ENCODE peak calls at places on chromosomes 7 and 10, in six cellular contexts. V is HCT116, W is lung, Y is sigmoid colon, D is GM12865, K is heart left ventricle. J is an unnamed sample.

GRCh38 chr10:88896336-88897018 is 16.4 kb downstream of the STAMBPL1 start:
- DNase-seq in V (peak; percentile 70), W (no peak), Y (no peak), D (no peak), K (no peak), J (no peak)

GRCh38 chr7:151251926-151252835 is 3.7 kb upstream of the SMARCD3 start:
- DNase-seq in V (no peak), W (peak; percentile 64), Y (peak; percentile 89), D (no peak), K (peak; percentile 84), J (no peak)

GRCh38 chr7:130831817-130832481 is 97.9 kb upstream of the KLF14 start:
- DNase-seq in V (peak; percentile 41), W (no peak), Y (no peak), D (peak; percentile 46), K (no peak), J (peak; percentile 58)

GRCh38 chr10:34731885-34732701 is 83.0 kb downstream of the PARD3 start:
- DNase-seq in V (no peak), W (no peak), Y (no peak), D (no peak), K (no peak), J (no peak)

GRCh38 chr10:62466590-62466989 is 92.4 kb downstream of the ZNF365 start:
- DNase-seq in V (no peak), W (no peak), Y (no peak), D (no peak), K (no peak), J (no peak)

GRCh38 chr10:24207781-24208611 is 942 bp upstream of the KIAA1217 start:
- DNase-seq in V (no peak), W (peak; percentile 33), Y (no peak), D (no peak), K (peak; percentile 59), J (no peak)

GRCh38 chr7:129295015-129295423 is 70.2 kb downstream of the AHCYL2 start:
- DNase-seq in V (no peak), W (no peak), Y (peak; percentile 70), D (no peak), K (no peak), J (no peak)

GRCh38 chr10:96441126-96441905 is 72.4 kb downstream of the TLL2 start:
- DNase-seq in V (no peak), W (no peak), Y (no peak), D (no peak), K (no peak), J (no peak)

GRCh38 chr7:56157238-56157790 is 41.1 kb upstream of the NUPR2 start:
- DNase-seq in V (no peak), W (no peak), Y (no peak), D (no peak), K (no peak), J (no peak)

GRCh38 chr10:29689001-29689400 is 54.2 kb upstream of the SVIL start:
- DNase-seq in V (peak; percentile 33), W (no peak), Y (no peak), D (no peak), K (no peak), J (no peak)

GRCh38 chr10:99854860-99855259 is 72.4 kb downstream of the ABCC2 start:
- DNase-seq in V (peak; percentile 51), W (no peak), Y (peak; percentile 75), D (peak; percentile 32), K (no peak), J (no peak)

GRCh38 chr7:11177793-11178192 is 204.1 kb downstream of the PHF14 start:
- DNase-seq in V (no peak), W (no peak), Y (no peak), D (no peak), K (no peak), J (no peak)

GRCh38 chr7:43768201-43768893 is 9.9 kb downstream of the BLVRA start:
- DNase-seq in V (no peak), W (no peak), Y (no peak), D (no peak), K (no peak), J (no peak)

GRCh38 chr7:46291601-46292150 is 370.6 kb upstream of the IGFBP3 start:
- DNase-seq in V (no peak), W (no peak), Y (no peak), D (peak; percentile 78), K (no peak), J (peak; percentile 12)

GRCh38 chr7:121026577-121027111 is 38.1 kb downstream of the CPED1 start:
- DNase-seq in V (no peak), W (no peak), Y (no peak), D (no peak), K (no peak), J (no peak)

GRCh38 chr7:113331155-113331898 is 213.0 kb upstream of the SMIM30 start:
- DNase-seq in V (no peak), W (no peak), Y (peak; percentile 62), D (no peak), K (peak; percentile 21), J (no peak)

GRCh38 chr10:6017781-6018354 is 40.5 kb upstream of the IL15RA start:
- DNase-seq in V (no peak), W (no peak), Y (no peak), D (no peak), K (no peak), J (no peak)

GRCh38 chr10:91163709-91164474 is 56.6 kb upstream of the PCGF5 start:
- DNase-seq in V (peak; percentile 15), W (peak; percentile 66), Y (peak; percentile 91), D (peak; percentile 49), K (peak; percentile 46), J (peak; percentile 52)

GRCh38 chr7:29408841-29409243 is 154.8 kb upstream of the PRR15 start:
- DNase-seq in V (peak; percentile 34), W (peak; percentile 58), Y (no peak), D (peak; percentile 60), K (peak; percentile 49), J (peak; percentile 69)

GRCh38 chr7:98654524-98655272 is 37.6 kb downstream of the NPTX2 start:
- DNase-seq in V (no peak), W (no peak), Y (no peak), D (no peak), K (no peak), J (no peak)

GRCh38 chr10:44994752-44995530 is 5.8 kb upstream of the ZNF22 start:
- DNase-seq in V (no peak), W (no peak), Y (peak; percentile 67), D (no peak), K (no peak), J (no peak)

GRCh38 chr10:44992732-44993225 is 7.9 kb upstream of the ZNF22 start:
- DNase-seq in V (no peak), W (no peak), Y (no peak), D (no peak), K (no peak), J (no peak)

GRCh38 chr10:44995581-44995913 is 5.2 kb upstream of the ZNF22 start:
- DNase-seq in V (no peak), W (no peak), Y (no peak), D (no peak), K (no peak), J (no peak)

GRCh38 chr10:44993226-44993921 is 7.3 kb upstream of the ZNF22 start:
- DNase-seq in V (no peak), W (peak; percentile 26), Y (peak; percentile 61), D (no peak), K (no peak), J (no peak)

GRCh38 chr10:44993922-44994751 is 6.6 kb upstream of the ZNF22 start:
- DNase-seq in V (no peak), W (no peak), Y (peak; percentile 54), D (no peak), K (no peak), J (no peak)
- TF ChIP-seq CTCF in V (peak; percentile 3), W (no peak), Y (no peak), D (no peak), K (no peak), J (no peak)

DNA sequence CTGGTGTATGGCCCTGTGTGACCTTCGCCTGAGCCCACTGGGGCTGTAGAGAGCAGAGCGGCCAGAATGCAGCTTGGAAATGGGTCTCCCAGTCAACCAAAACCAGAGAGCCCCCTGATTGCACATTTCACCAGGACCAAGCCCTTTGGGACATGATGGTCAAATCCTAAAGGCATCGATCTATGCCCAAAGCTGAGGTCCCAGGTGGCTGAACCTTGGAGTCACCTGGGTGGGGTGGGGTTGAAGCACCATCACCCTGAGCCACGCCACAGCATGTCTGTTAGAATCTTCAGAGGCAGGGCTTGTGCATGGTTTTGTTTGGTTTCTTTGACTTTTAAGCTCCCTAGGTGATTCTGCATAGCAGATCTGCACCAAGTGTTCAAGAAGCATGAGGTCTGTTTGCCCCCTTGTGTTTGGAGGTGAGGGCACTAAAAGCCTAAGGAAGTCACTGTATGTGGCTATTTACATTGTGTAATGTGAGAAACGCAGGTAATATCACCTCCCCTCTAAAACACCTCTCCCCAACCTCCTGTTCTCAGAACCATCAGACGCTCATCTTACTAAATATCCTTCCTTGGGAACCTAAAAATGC is 9.6 kb downstream of the PKD1L1 start:
- DNase-seq in V (no peak), W (no peak), Y (no peak), D (peak; percentile 50), K (no peak), J (no peak)
- TF ChIP-seq CTCF in V (peak; percentile 14), W (no peak), Y (no peak), D (peak; percentile 14), K (no peak), J (peak; percentile 17)

DNA sequence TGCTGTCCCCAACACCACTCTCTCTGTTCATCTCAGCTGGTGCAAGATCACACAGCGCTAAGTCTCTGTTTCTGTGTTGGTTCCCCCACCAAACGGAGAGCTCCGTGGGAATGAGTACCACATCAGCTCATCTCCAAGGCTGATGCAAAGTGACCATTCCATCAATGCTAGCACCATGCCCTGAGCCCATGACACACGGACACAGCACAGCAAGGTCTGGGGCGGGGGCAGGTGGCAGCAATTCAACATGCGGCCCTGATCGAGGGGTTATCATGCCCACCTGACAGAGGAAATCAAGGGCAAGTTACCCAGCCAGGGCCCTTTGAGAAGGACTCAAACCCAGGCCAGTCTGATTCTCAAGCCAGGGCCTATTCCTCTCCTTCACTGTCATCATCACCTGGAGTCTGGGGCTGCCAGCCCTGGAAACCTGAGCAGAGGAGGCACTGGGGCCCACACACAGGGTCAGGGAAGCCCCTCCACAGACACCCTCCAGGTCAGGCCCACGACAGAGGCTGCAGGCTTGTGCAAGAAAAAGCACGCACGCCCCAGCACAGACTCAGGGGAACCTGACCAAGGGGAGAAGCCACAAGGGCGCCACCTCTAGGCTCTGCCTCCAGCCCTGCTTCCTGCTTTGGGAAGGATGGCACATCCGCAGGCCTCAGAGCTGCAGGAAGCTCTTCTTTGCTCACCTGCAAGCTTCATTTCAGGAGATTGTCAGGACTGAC is 74.8 kb downstream of the GRID1 start:
- DNase-seq in V (no peak), W (peak; percentile 22), Y (peak; percentile 33), D (no peak), K (peak; percentile 6), J (no peak)
- TF ChIP-seq CTCF in V (no peak), W (no peak), Y (no peak), D (no peak), K (no peak), J (no peak)

GRCh38 chr7:138981332-138982203 is at the start of gene KIAA1549:
- DNase-seq in V (peak; percentile 12), W (peak; percentile 41), Y (peak; percentile 70), D (peak; percentile 83), K (peak; percentile 68), J (peak; percentile 94)

GRCh38 chr7:138980575-138981285 is 459 bp downstream of the KIAA1549 start:
- DNase-seq in V (no peak), W (no peak), Y (no peak), D (peak; percentile 50), K (no peak), J (peak; percentile 33)

GRCh38 chr7:138979988-138980574 is 1.1 kb downstream of the KIAA1549 start:
- DNase-seq in V (no peak), W (no peak), Y (no peak), D (no peak), K (no peak), J (no peak)

GRCh38 chr7:138978541-138979184 is 2.5 kb downstream of the KIAA1549 start:
- DNase-seq in V (no peak), W (no peak), Y (no peak), D (no peak), K (no peak), J (no peak)

GRCh38 chr7:138979226-138979979 is 1.8 kb downstream of the KIAA1549 start:
- DNase-seq in V (peak; percentile 10), W (no peak), Y (no peak), D (peak; percentile 40), K (no peak), J (peak; percentile 43)
- TF ChIP-seq CTCF in V (no peak), W (no peak), Y (no peak), D (peak; percentile 22), K (peak; percentile 29), J (no peak)

J was measured in GM13977.